ENCODE peak calls at places on chromosomes 3 and 15, in nine cellular contexts. D, C, N, X, R, V, B, J and K are unnamed samples.

GRCh38 chr3:124557433-124558232 is 172.6 kb upstream of the UMPS start:
- DNase-seq in D (peak), C (no peak), N (no peak), X (peak), R (no peak), V (no peak), B (peak), J (no peak), K (peak)

GRCh38 chr3:62096521-62096920 is 276.8 kb downstream of the FEZF2 start:
- DNase-seq in D (no peak), C (no peak), N (no peak), X (no peak), R (no peak), V (no peak), B (no peak), J (no peak), K (no peak)

GRCh38 chr15:52462806-52463360 is 65.8 kb downstream of the MYO5A start:
- DNase-seq in D (no peak), C (no peak), N (no peak), X (no peak), R (no peak), V (no peak), B (no peak), J (no peak), K (no peak)

GRCh38 chr15:86165263-86166204 is 85.9 kb downstream of the AGBL1 start:
- DNase-seq in D (no peak), C (peak), N (no peak), X (no peak), R (no peak), V (no peak), B (no peak), J (no peak), K (no peak)

GRCh38 chr15:73985101-73985873 is 6.8 kb downstream of the STOML1 start:
- DNase-seq in D (no peak), C (no peak), N (no peak), X (no peak), R (no peak), V (no peak), B (peak), J (no peak), K (no peak)

GRCh38 chr15:67750371-67750770 is 74.9 kb upstream of the SKOR1 start:
- DNase-seq in D (no peak), C (no peak), N (no peak), X (no peak), R (no peak), V (peak), B (no peak), J (no peak), K (no peak)

GRCh38 chr3:175386630-175387029 is 527.5 kb downstream of the NAALADL2 start:
- DNase-seq in D (peak), C (no peak), N (no peak), X (no peak), R (no peak), V (no peak), B (peak), J (no peak), K (peak)

GRCh38 chr15:63054281-63054683 is 11.7 kb downstream of the TPM1 start:
- DNase-seq in D (no peak), C (peak), N (no peak), X (no peak), R (no peak), V (no peak), B (no peak), J (no peak), K (no peak)

GRCh38 chr15:33808720-33809119 is 159.6 kb upstream of the CHRM5 start:
- DNase-seq in D (peak), C (no peak), N (no peak), X (no peak), R (no peak), V (no peak), B (no peak), J (no peak), K (no peak)

GRCh38 chr3:185766645-185767323 is 58.1 kb downstream of the IGF2BP2 start:
- DNase-seq in D (no peak), C (no peak), N (no peak), X (no peak), R (no peak), V (no peak), B (no peak), J (no peak), K (peak)

GRCh38 chr3:139538733-139539132 is 809 bp downstream of the RBP1 start:
- DNase-seq in D (peak), C (peak), N (no peak), X (peak), R (peak), V (no peak), B (no peak), J (no peak), K (no peak)

GRCh38 chr3:149273096-149273751 is 51.6 kb upstream of the CP start:
- DNase-seq in D (peak), C (peak), N (no peak), X (peak), R (peak), V (peak), B (peak), J (no peak), K (peak)

GRCh38 chr3:138331143-138331894 is 1.7 kb upstream of the NME9 start:
- DNase-seq in D (peak), C (no peak), N (no peak), X (no peak), R (no peak), V (no peak), B (peak), J (no peak), K (peak)

GRCh38 chr3:69236808-69237707 is 114.7 kb upstream of the LMOD3 start:
- DNase-seq in D (no peak), C (no peak), N (no peak), X (no peak), R (peak), V (no peak), B (no peak), J (no peak), K (no peak)

GRCh38 chr3:12451960-12452359 is 32.3 kb upstream of the TSEN2 start:
- DNase-seq in D (no peak), C (no peak), N (no peak), X (no peak), R (no peak), V (no peak), B (no peak), J (no peak), K (no peak)

GRCh38 chr3:69867941-69868505 is 128.8 kb downstream of the MITF start:
- DNase-seq in D (peak), C (no peak), N (no peak), X (no peak), R (no peak), V (no peak), B (peak), J (no peak), K (no peak)

GRCh38 chr15:68781766-68782588 is 38.7 kb downstream of the ANP32A start:
- DNase-seq in D (no peak), C (no peak), N (peak), X (no peak), R (peak), V (no peak), B (no peak), J (no peak), K (no peak)

GRCh38 chr3:118846176-118846575 is 188.5 kb downstream of the IGSF11 start:
- DNase-seq in D (no peak), C (no peak), N (no peak), X (no peak), R (no peak), V (no peak), B (no peak), J (no peak), K (no peak)

GRCh38 chr3:108125550-108126071 is 34.8 kb upstream of the CD47 start:
- DNase-seq in D (no peak), C (no peak), N (no peak), X (no peak), R (no peak), V (peak), B (no peak), J (peak), K (no peak)

GRCh38 chr3:108518895-108519294 is 8.5 kb upstream of the MYH15 start:
- DNase-seq in D (peak), C (no peak), N (no peak), X (no peak), R (no peak), V (no peak), B (peak), J (no peak), K (no peak)

GRCh38 chr3:14113964-14114667 is 10.6 kb downstream of the CHCHD4 start:
- DNase-seq in D (no peak), C (peak), N (no peak), X (no peak), R (no peak), V (no peak), B (no peak), J (no peak), K (no peak)

GRCh38 chr3:53823026-53823955 is 22.9 kb downstream of the CHDH start:
- DNase-seq in D (no peak), C (no peak), N (no peak), X (peak), R (no peak), V (no peak), B (no peak), J (no peak), K (no peak)

GRCh38 chr15:60414016-60414682 is 16.4 kb upstream of the ANXA2 start:
- DNase-seq in D (peak), C (no peak), N (no peak), X (no peak), R (no peak), V (no peak), B (peak), J (no peak), K (peak)

GRCh38 chr15:77808077-77808476 is 175.4 kb upstream of the LINGO1 start:
- DNase-seq in D (no peak), C (no peak), N (no peak), X (no peak), R (no peak), V (no peak), B (no peak), J (no peak), K (no peak)

GRCh38 chr3:47250309-47251060 is 32.1 kb downstream of the KIF9 start:
- DNase-seq in D (peak), C (peak), N (peak), X (peak), R (peak), V (no peak), B (peak), J (no peak), K (peak)
- TF ChIP-seq CTCF in D (peak), C (peak), N (peak), X (peak), R (peak), V (peak), B (peak), J (no peak), K (peak)

GRCh38 chr3:48064292-48064829 is 48.1 kb upstream of the MAP4 start:
- DNase-seq in D (no peak), C (no peak), N (no peak), X (no peak), R (no peak), V (no peak), B (peak), J (no peak), K (no peak)
- TF ChIP-seq CTCF in D (no peak), C (no peak), N (no peak), X (no peak), R (no peak), V (no peak), B (no peak), J (no peak), K (no peak)

DNA sequence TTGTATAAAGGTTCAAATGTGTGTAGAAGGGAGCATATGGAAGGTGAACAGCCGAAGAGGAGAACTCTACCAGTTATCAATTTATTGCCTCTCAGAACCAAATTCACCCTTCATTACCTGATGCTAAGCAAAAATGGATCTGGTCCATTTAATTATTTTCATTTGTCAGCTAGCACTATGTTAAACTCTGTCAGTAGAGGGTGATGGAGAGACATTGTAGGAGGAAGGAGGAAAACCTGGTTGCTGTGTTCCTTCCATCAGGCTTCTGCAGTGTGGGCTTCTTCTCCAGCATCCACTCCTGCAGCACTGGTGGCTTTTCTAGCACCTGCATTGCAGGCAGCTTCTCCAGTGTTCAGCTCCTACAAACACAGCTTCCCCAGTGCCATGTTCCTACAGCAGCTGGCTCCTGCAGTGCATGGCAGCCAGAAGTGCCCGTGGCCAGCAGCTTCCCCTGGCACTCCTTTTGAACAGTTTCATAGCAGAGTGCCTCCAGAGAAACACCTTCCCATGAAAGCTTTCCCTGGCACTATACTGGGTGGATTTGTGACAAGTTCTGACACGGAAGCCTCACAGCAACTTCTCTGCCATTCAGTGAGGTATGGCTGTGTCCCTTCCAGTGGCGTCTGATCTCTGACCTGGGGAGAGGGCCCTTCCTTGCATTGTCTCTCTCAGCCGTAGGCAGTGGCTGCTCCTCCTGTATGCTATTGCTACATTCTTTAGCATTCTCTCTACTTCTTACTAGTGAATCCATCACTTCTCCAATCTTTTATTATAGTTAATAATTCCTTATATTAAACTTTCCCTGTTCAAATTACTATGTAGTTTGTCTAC is 14.6 kb upstream of the IL17RD start:
- DNase-seq in D (peak), C (peak), N (no peak), X (no peak), R (no peak), V (no peak), B (peak), J (no peak), K (peak)
- TF ChIP-seq CTCF in D (peak), C (peak), N (peak), X (peak), R (peak), V (peak), B (peak), J (peak), K (peak)

GRCh38 chr3:142962175-142962519 is 1.3 kb downstream of the PAQR9 start:
- DNase-seq in D (no peak), C (no peak), N (no peak), X (no peak), R (no peak), V (no peak), B (no peak), J (no peak), K (no peak)

GRCh38 chr3:142960322-142960850 is 3.1 kb downstream of the PAQR9 start:
- DNase-seq in D (no peak), C (no peak), N (no peak), X (no peak), R (no peak), V (no peak), B (no peak), J (no peak), K (no peak)

GRCh38 chr3:142961539-142961938 is 1.9 kb downstream of the PAQR9 start:
- DNase-seq in D (no peak), C (no peak), N (no peak), X (no peak), R (no peak), V (no peak), B (peak), J (no peak), K (no peak)

GRCh38 chr3:142962520-142963265 is 781 bp downstream of the PAQR9 start:
- DNase-seq in D (no peak), C (no peak), N (no peak), X (no peak), R (no peak), V (no peak), B (peak), J (no peak), K (no peak)

GRCh38 chr3:142958707-142959106 is 4.8 kb downstream of the PAQR9 start:
- DNase-seq in D (peak), C (no peak), N (no peak), X (no peak), R (no peak), V (no peak), B (peak), J (no peak), K (peak)
- TF ChIP-seq CTCF in D (no peak), C (no peak), N (no peak), X (no peak), R (no peak), V (no peak), B (no peak), J (no peak), K (peak)

GRCh38 chr3:94115482-94115881 is 52.6 kb downstream of the NSUN3 start:
- DNase-seq in D (peak), C (peak), N (no peak), X (no peak), R (no peak), V (no peak), B (peak), J (no peak), K (peak)
- TF ChIP-seq CTCF in D (peak), C (peak), N (peak), X (no peak), R (peak), V (no peak), B (peak), J (no peak), K (peak)

GRCh38 chr3:123449092-123449985 is 449 bp upstream of the ADCY5 start:
- DNase-seq in D (peak), C (peak), N (peak), X (peak), R (peak), V (no peak), B (peak), J (no peak), K (no peak)
- TF ChIP-seq CTCF in D (no peak), C (no peak), N (no peak), X (no peak), R (no peak), V (no peak), B (no peak), J (no peak), K (no peak)

GRCh38 chr3:72996473-72997333 is at the start of gene PPP4R2:
- DNase-seq in D (peak), C (peak), N (peak), X (peak), R (peak), V (peak), B (peak), J (peak), K (peak)
- TF ChIP-seq CTCF in D (no peak), C (no peak), N (no peak), X (peak), R (no peak), V (no peak), B (no peak), J (no peak), K (no peak)

GRCh38 chr3:127761101-127761802 is 61.1 kb downstream of the MGLL start:
- DNase-seq in D (no peak), C (no peak), N (no peak), X (no peak), R (no peak), V (no peak), B (no peak), J (no peak), K (no peak)
- TF ChIP-seq CTCF in D (no peak), C (no peak), N (peak), X (no peak), R (no peak), V (no peak), B (no peak), J (no peak), K (peak)

GRCh38 chr3:188947401-188947982 is 224.3 kb upstream of the TPRG1 start:
- DNase-seq in D (peak), C (peak), N (peak), X (peak), R (peak), V (no peak), B (peak), J (no peak), K (peak)
- TF ChIP-seq CTCF in D (peak), C (peak), N (peak), X (peak), R (peak), V (no peak), B (peak), J (no peak), K (peak)